ENCODE peak calls at places on chromosomes 1 and 21, in seven cellular contexts. One of them, this sample, is unnamed.

GRCh38 chr1:70084314-70084915 is 121.0 kb downstream of the LRRC40 start:
- DNase-seq in neuronal stem cell: no peak
- DNase-seq in mesenchymal stem cell: no peak
- DNase-seq in mesendoderm: no peak
- DNase-seq in IMR-90: peak
- DNase-seq in trophoblast cell: no peak
- DNase-seq in H1: no peak
- DNase-seq in this sample: no peak

GRCh38 chr1:41500378-41500777 is 15.9 kb upstream of the EDN2 start:
- DNase-seq in neuronal stem cell: no peak
- DNase-seq in mesenchymal stem cell: no peak
- DNase-seq in mesendoderm: no peak
- DNase-seq in IMR-90: no peak
- DNase-seq in trophoblast cell: no peak
- DNase-seq in H1: no peak
- DNase-seq in this sample: no peak

GRCh38 chr1:24027838-24028468 is 47.8 kb upstream of the SRSF10 start:
- DNase-seq in neuronal stem cell: no peak
- DNase-seq in mesenchymal stem cell: peak
- DNase-seq in mesendoderm: no peak
- DNase-seq in IMR-90: peak
- DNase-seq in trophoblast cell: no peak
- DNase-seq in H1: no peak
- DNase-seq in this sample: no peak

GRCh38 chr1:210244746-210245367 is 12.3 kb downstream of the SERTAD4 start:
- DNase-seq in neuronal stem cell: no peak
- DNase-seq in mesenchymal stem cell: no peak
- DNase-seq in mesendoderm: no peak
- DNase-seq in IMR-90: no peak
- DNase-seq in trophoblast cell: no peak
- DNase-seq in H1: no peak
- DNase-seq in this sample: no peak

GRCh38 chr1:61182049-61182448 is 99.7 kb downstream of the NFIA start:
- DNase-seq in neuronal stem cell: no peak
- DNase-seq in mesenchymal stem cell: peak
- DNase-seq in mesendoderm: no peak
- DNase-seq in IMR-90: peak
- DNase-seq in trophoblast cell: no peak
- DNase-seq in H1: no peak
- DNase-seq in this sample: no peak

GRCh38 chr21:33901421-33902288 is 13.9 kb downstream of the ATP5PO start:
- DNase-seq in neuronal stem cell: no peak
- DNase-seq in mesenchymal stem cell: peak
- DNase-seq in mesendoderm: peak
- DNase-seq in IMR-90: peak
- DNase-seq in trophoblast cell: peak
- DNase-seq in H1: peak
- DNase-seq in this sample: peak

GRCh38 chr1:53298163-53298685 is 29.6 kb downstream of the LRP8 start:
- DNase-seq in neuronal stem cell: no peak
- DNase-seq in mesenchymal stem cell: no peak
- DNase-seq in mesendoderm: no peak
- DNase-seq in IMR-90: no peak
- DNase-seq in trophoblast cell: no peak
- DNase-seq in H1: no peak
- DNase-seq in this sample: no peak

GRCh38 chr1:64122588-64122987 is 80.8 kb upstream of the UBE2U start:
- DNase-seq in neuronal stem cell: no peak
- DNase-seq in mesenchymal stem cell: peak
- DNase-seq in mesendoderm: no peak
- DNase-seq in IMR-90: no peak
- DNase-seq in trophoblast cell: no peak
- DNase-seq in H1: no peak
- DNase-seq in this sample: no peak

GRCh38 chr1:178388398-178389161 is 108.2 kb downstream of the CLEC20A start:
- DNase-seq in neuronal stem cell: no peak
- DNase-seq in mesenchymal stem cell: peak
- DNase-seq in mesendoderm: no peak
- DNase-seq in IMR-90: peak
- DNase-seq in trophoblast cell: no peak
- DNase-seq in H1: no peak
- DNase-seq in this sample: no peak

GRCh38 chr1:209561561-209561960 is 22.0 kb upstream of the CAMK1G start:
- DNase-seq in neuronal stem cell: no peak
- DNase-seq in mesenchymal stem cell: no peak
- DNase-seq in mesendoderm: no peak
- DNase-seq in IMR-90: no peak
- DNase-seq in trophoblast cell: no peak
- DNase-seq in H1: no peak
- DNase-seq in this sample: no peak

GRCh38 chr1:43447891-43448708 is 5.6 kb downstream of the HYI start:
- DNase-seq in neuronal stem cell: no peak
- DNase-seq in mesenchymal stem cell: no peak
- DNase-seq in mesendoderm: no peak
- DNase-seq in IMR-90: no peak
- DNase-seq in trophoblast cell: no peak
- DNase-seq in H1: no peak
- DNase-seq in this sample: peak

DNA sequence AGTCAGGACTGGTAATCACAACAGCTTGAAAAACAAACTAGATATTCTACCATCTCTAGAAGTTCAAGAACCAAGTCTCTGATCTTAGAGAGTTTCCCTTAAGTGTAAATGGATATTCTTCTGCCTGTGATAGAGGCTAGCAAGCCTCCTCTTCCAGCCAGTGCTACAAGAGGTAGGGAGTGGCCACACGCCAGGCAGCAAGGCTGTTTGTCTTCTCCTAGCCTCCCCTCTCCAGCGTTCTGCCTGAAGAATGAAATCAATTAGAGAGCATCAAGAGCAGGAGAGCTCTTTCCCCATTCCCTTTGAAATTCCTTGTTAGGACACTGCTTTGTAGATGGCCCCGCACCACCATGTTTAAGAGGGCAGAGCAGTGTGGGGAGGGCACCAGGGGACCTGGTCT is 19.3 kb upstream of the RAP1A start:
- DNase-seq in neuronal stem cell: no peak
- DNase-seq in mesenchymal stem cell: no peak
- DNase-seq in mesendoderm: no peak
- DNase-seq in IMR-90: no peak
- DNase-seq in trophoblast cell: no peak
- DNase-seq in H1: no peak
- DNase-seq in this sample: no peak
- H4K8ac ChIP-seq in neuronal stem cell: no peak
- H4K8ac ChIP-seq in mesenchymal stem cell: no peak
- H4K8ac ChIP-seq in mesendoderm: no peak
- H4K8ac ChIP-seq in IMR-90: no peak
- H4K8ac ChIP-seq in trophoblast cell: no peak
- H4K8ac ChIP-seq in H1: no peak
- H4K8ac ChIP-seq in this sample: no peak

GRCh38 chr21:45320261-45320990 is 32.7 kb upstream of the POFUT2 start:
- DNase-seq in neuronal stem cell: no peak
- DNase-seq in mesenchymal stem cell: no peak
- DNase-seq in mesendoderm: no peak
- DNase-seq in IMR-90: no peak
- DNase-seq in trophoblast cell: no peak
- DNase-seq in H1: peak
- DNase-seq in this sample: peak
- H4K8ac ChIP-seq in neuronal stem cell: no peak
- H4K8ac ChIP-seq in mesenchymal stem cell: peak
- H4K8ac ChIP-seq in mesendoderm: no peak
- H4K8ac ChIP-seq in IMR-90: no peak
- H4K8ac ChIP-seq in trophoblast cell: peak
- H4K8ac ChIP-seq in H1: no peak
- H4K8ac ChIP-seq in this sample: no peak

DNA sequence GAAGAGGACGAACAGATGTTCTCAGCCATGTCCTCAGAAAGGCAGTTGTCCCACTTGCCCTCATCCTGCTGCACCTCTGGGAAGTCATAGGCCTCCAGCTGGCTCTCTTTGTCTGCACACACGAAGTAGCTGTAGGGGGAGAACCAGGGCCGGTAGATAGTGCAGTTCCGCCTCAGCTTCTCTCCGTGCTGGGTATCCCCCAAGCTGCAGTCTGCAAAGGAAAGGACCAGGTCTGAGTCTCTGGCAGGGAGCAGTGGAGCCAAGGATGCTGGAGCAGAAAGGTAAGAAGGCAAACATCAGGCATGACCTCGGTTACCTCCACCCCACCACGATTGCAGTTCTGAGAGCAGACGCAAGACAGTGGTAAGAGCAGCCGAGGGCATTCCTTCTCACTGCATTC is 2.2 kb downstream of the SPATA46 start:
- DNase-seq in neuronal stem cell: no peak
- DNase-seq in mesenchymal stem cell: no peak
- DNase-seq in mesendoderm: no peak
- DNase-seq in IMR-90: no peak
- DNase-seq in trophoblast cell: no peak
- DNase-seq in H1: no peak
- DNase-seq in this sample: no peak
- H4K8ac ChIP-seq in neuronal stem cell: no peak
- H4K8ac ChIP-seq in mesenchymal stem cell: no peak
- H4K8ac ChIP-seq in mesendoderm: no peak
- H4K8ac ChIP-seq in IMR-90: no peak
- H4K8ac ChIP-seq in trophoblast cell: no peak
- H4K8ac ChIP-seq in H1: no peak
- H4K8ac ChIP-seq in this sample: no peak

GRCh38 chr1:159955456-159955855 is 1.4 kb upstream of the SLAMF9 start:
- DNase-seq in neuronal stem cell: no peak
- DNase-seq in mesenchymal stem cell: no peak
- DNase-seq in mesendoderm: no peak
- DNase-seq in IMR-90: no peak
- DNase-seq in trophoblast cell: no peak
- DNase-seq in H1: no peak
- DNase-seq in this sample: no peak

GRCh38 chr1:159959451-159959850 is 5.4 kb upstream of the SLAMF9 start:
- DNase-seq in neuronal stem cell: no peak
- DNase-seq in mesenchymal stem cell: no peak
- DNase-seq in mesendoderm: peak
- DNase-seq in IMR-90: no peak
- DNase-seq in trophoblast cell: peak
- DNase-seq in H1: no peak
- DNase-seq in this sample: peak

GRCh38 chr1:159958721-159959380 is 4.8 kb upstream of the SLAMF9 start:
- DNase-seq in neuronal stem cell: no peak
- DNase-seq in mesenchymal stem cell: no peak
- DNase-seq in mesendoderm: peak
- DNase-seq in IMR-90: no peak
- DNase-seq in trophoblast cell: no peak
- DNase-seq in H1: no peak
- DNase-seq in this sample: no peak

GRCh38 chr1:159960721-159961381 is 6.8 kb upstream of the SLAMF9 start:
- DNase-seq in neuronal stem cell: no peak
- DNase-seq in mesenchymal stem cell: peak
- DNase-seq in mesendoderm: no peak
- DNase-seq in IMR-90: peak
- DNase-seq in trophoblast cell: no peak
- DNase-seq in H1: no peak
- DNase-seq in this sample: peak

DNA sequence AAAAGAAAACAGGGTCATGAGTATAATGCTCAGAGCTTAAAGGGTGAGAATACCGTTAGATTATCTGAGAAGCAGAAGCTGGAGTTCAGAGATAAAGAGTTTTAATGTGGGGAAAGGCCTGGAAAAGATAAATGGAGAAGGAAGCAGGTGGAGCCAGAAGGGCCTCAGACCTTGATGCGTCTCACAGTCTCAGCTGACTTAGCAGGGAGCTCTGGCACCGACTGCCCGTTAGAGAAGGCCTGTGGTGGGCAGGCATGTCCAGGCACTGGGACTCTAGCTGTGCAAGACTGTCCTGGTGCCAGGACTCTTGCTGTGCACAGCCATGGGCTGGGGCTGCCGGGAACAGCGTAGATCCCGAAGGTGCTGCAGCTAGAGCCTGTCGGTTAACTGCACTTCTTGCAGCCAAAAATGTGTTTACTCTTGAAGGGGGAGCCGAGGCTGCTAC is 3.8 kb upstream of the SLAMF9 start:
- DNase-seq in neuronal stem cell: no peak
- DNase-seq in mesenchymal stem cell: no peak
- DNase-seq in mesendoderm: no peak
- DNase-seq in IMR-90: no peak
- DNase-seq in trophoblast cell: no peak
- DNase-seq in H1: no peak
- DNase-seq in this sample: peak
- H4K8ac ChIP-seq in neuronal stem cell: no peak
- H4K8ac ChIP-seq in mesenchymal stem cell: no peak
- H4K8ac ChIP-seq in mesendoderm: no peak
- H4K8ac ChIP-seq in IMR-90: no peak
- H4K8ac ChIP-seq in trophoblast cell: no peak
- H4K8ac ChIP-seq in H1: no peak
- H4K8ac ChIP-seq in this sample: no peak

GRCh38 chr1:162676767-162677166 is 44.5 kb downstream of the DDR2 start:
- DNase-seq in neuronal stem cell: no peak
- DNase-seq in mesenchymal stem cell: no peak
- DNase-seq in mesendoderm: no peak
- DNase-seq in IMR-90: no peak
- DNase-seq in trophoblast cell: no peak
- DNase-seq in H1: no peak
- DNase-seq in this sample: no peak

GRCh38 chr1:162677607-162678371 is 45.5 kb downstream of the DDR2 start:
- DNase-seq in neuronal stem cell: no peak
- DNase-seq in mesenchymal stem cell: no peak
- DNase-seq in mesendoderm: no peak
- DNase-seq in IMR-90: no peak
- DNase-seq in trophoblast cell: no peak
- DNase-seq in H1: no peak
- DNase-seq in this sample: no peak

GRCh38 chr1:162679298-162679697 is 47.0 kb downstream of the DDR2 start:
- DNase-seq in neuronal stem cell: no peak
- DNase-seq in mesenchymal stem cell: no peak
- DNase-seq in mesendoderm: no peak
- DNase-seq in IMR-90: no peak
- DNase-seq in trophoblast cell: no peak
- DNase-seq in H1: no peak
- DNase-seq in this sample: no peak

GRCh38 chr1:162680419-162681126 is 48.3 kb downstream of the DDR2 start:
- DNase-seq in neuronal stem cell: no peak
- DNase-seq in mesenchymal stem cell: no peak
- DNase-seq in mesendoderm: peak
- DNase-seq in IMR-90: no peak
- DNase-seq in trophoblast cell: no peak
- DNase-seq in H1: no peak
- DNase-seq in this sample: no peak

DNA sequence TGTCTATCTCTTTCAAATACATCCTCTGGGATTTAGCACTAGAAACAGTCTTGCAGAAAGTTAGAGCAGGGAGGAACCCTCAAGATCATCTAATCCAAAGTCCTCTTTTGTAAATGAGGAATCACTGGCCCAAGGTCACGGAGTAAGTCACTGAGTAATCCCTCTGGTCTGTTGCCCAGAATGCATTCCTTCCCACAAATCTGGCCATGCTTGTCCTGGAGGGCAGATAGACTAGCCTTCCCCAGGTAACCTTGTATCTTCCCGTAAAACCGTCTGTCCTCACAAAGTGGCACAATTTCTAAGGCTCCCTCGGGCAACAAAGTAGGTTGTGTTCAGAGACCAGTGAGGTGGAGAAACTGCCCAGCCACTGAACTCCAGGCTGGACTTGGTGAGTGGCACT is 46.2 kb downstream of the DDR2 start:
- DNase-seq in neuronal stem cell: no peak
- DNase-seq in mesenchymal stem cell: peak
- DNase-seq in mesendoderm: no peak
- DNase-seq in IMR-90: peak
- DNase-seq in trophoblast cell: no peak
- DNase-seq in H1: no peak
- DNase-seq in this sample: no peak
- H4K8ac ChIP-seq in neuronal stem cell: no peak
- H4K8ac ChIP-seq in mesenchymal stem cell: no peak
- H4K8ac ChIP-seq in mesendoderm: no peak
- H4K8ac ChIP-seq in IMR-90: no peak
- H4K8ac ChIP-seq in trophoblast cell: no peak
- H4K8ac ChIP-seq in H1: no peak
- H4K8ac ChIP-seq in this sample: no peak

GRCh38 chr21:44692798-44693512 is 4.0 kb upstream of the KRTAP10-12 start:
- DNase-seq in neuronal stem cell: no peak
- DNase-seq in mesenchymal stem cell: no peak
- DNase-seq in mesendoderm: no peak
- DNase-seq in IMR-90: no peak
- DNase-seq in trophoblast cell: no peak
- DNase-seq in H1: no peak
- DNase-seq in this sample: no peak
- H4K8ac ChIP-seq in neuronal stem cell: no peak
- H4K8ac ChIP-seq in mesenchymal stem cell: no peak
- H4K8ac ChIP-seq in mesendoderm: no peak
- H4K8ac ChIP-seq in IMR-90: no peak
- H4K8ac ChIP-seq in trophoblast cell: no peak
- H4K8ac ChIP-seq in H1: no peak
- H4K8ac ChIP-seq in this sample: no peak